ENCODE peak calls at places on chromosomes 4 and X, in six cellular contexts. N is GM12878, T is HepG2, S is K562, H is GM12892, D is H1. A is an unnamed sample.

GRCh38 chr4:125306112-125306511 is 8.6 kb upstream of the FAT4 start:
- DNase-seq in N (no peak), T (no peak), S (no peak), H (no peak), D (no peak), A (no peak)

GRCh38 chrX:1521459-1521956 is 15.5 kb downstream of the P2RY8 start:
- DNase-seq in N (peak), T (peak), S (no peak), H (peak), D (peak), A (no peak)

GRCh38 chr4:6119507-6120020 is 80.8 kb downstream of the JAKMIP1 start:
- DNase-seq in N (no peak), T (no peak), S (no peak), H (no peak), D (no peak), A (no peak)

GRCh38 chrX:153063315-153063714 is 7.0 kb downstream of the PNMA3 start:
- DNase-seq in N (no peak), T (peak), S (no peak), H (no peak), D (no peak), A (no peak)

GRCh38 chr4:149521611-149522010 is 294.0 kb downstream of the IQCM start:
- DNase-seq in N (no peak), T (no peak), S (no peak), H (no peak), D (no peak), A (no peak)

GRCh38 chrX:14528629-14529287 is 578 bp upstream of the GLRA2 start:
- DNase-seq in N (peak), T (peak), S (peak), H (peak), D (peak), A (peak)

GRCh38 chr4:54027311-54027710 is 37.1 kb downstream of the CHIC2 start:
- DNase-seq in N (no peak), T (no peak), S (no peak), H (no peak), D (no peak), A (no peak)

GRCh38 chr4:121189811-121190210 is 25.7 kb upstream of the TNIP3 start:
- DNase-seq in N (peak), T (no peak), S (no peak), H (no peak), D (no peak), A (no peak)

GRCh38 chr4:8414377-8414776 is 26.1 kb downstream of the ACOX3 start:
- DNase-seq in N (no peak), T (no peak), S (no peak), H (no peak), D (no peak), A (no peak)

GRCh38 chrX:149760965-149761364 is 12.9 kb upstream of the HSFX1 start:
- DNase-seq in N (no peak), T (no peak), S (no peak), H (no peak), D (no peak), A (no peak)

GRCh38 chr4:19254476-19254875 is 997.2 kb upstream of the SLIT2 start:
- DNase-seq in N (no peak), T (no peak), S (no peak), H (no peak), D (no peak), A (no peak)

GRCh38 chr4:127012549-127012948 is 620.2 kb upstream of the INTU start:
- DNase-seq in N (no peak), T (no peak), S (no peak), H (no peak), D (no peak), A (no peak)

GRCh38 chr4:69830529-69831269 is 29.2 kb downstream of the SULT1E1 start:
- DNase-seq in N (no peak), T (peak), S (no peak), H (no peak), D (no peak), A (no peak)

GRCh38 chr4:123397276-123398150 is 918 bp downstream of the SPRY1 start:
- DNase-seq in N (no peak), T (peak), S (peak), H (no peak), D (no peak), A (no peak)

GRCh38 chrX:47198026-47198686 is 4.5 kb downstream of the UBA1 start:
- DNase-seq in N (no peak), T (no peak), S (no peak), H (no peak), D (no peak), A (no peak)

GRCh38 chrX:74525116-74525515 is 89.3 kb downstream of the RLIM start:
- DNase-seq in N (no peak), T (no peak), S (no peak), H (no peak), D (no peak), A (no peak)

GRCh38 chr4:102091656-102092055 is 253.6 kb downstream of the SLC39A8 start:
- DNase-seq in N (no peak), T (no peak), S (no peak), H (no peak), D (no peak), A (no peak)

GRCh38 chrX:137749282-137749681 is 183.4 kb downstream of the ZIC3 start:
- DNase-seq in N (no peak), T (no peak), S (no peak), H (no peak), D (no peak), A (no peak)

GRCh38 chr4:121129606-121130346 is 34.3 kb downstream of the TNIP3 start:
- DNase-seq in N (no peak), T (no peak), S (no peak), H (no peak), D (no peak), A (no peak)

GRCh38 chrX:118802857-118803256 is 20.8 kb upstream of the ZCCHC12 start:
- DNase-seq in N (no peak), T (no peak), S (peak), H (no peak), D (no peak), A (no peak)

GRCh38 chr4:181745933-181746627 is 497.1 kb upstream of the TENM3 start:
- DNase-seq in N (no peak), T (no peak), S (no peak), H (no peak), D (no peak), A (no peak)

GRCh38 chrX:154409222-154409871 is at the start of gene DNASE1L1:
- DNase-seq in N (no peak), T (peak), S (peak), H (peak), D (peak), A (no peak)

GRCh38 chr4:177726111-177726510 is 283.9 kb upstream of the AGA start:
- DNase-seq in N (no peak), T (peak), S (no peak), H (no peak), D (no peak), A (no peak)

GRCh38 chr4:145956288-145956890 is 17.8 kb upstream of the ZNF827 start:
- DNase-seq in N (no peak), T (peak), S (peak), H (no peak), D (no peak), A (no peak)

GRCh38 chrX:40759374-40759773 is 24.0 kb upstream of the MED14 start:
- DNase-seq in N (no peak), T (no peak), S (no peak), H (no peak), D (no peak), A (no peak)

DNA sequence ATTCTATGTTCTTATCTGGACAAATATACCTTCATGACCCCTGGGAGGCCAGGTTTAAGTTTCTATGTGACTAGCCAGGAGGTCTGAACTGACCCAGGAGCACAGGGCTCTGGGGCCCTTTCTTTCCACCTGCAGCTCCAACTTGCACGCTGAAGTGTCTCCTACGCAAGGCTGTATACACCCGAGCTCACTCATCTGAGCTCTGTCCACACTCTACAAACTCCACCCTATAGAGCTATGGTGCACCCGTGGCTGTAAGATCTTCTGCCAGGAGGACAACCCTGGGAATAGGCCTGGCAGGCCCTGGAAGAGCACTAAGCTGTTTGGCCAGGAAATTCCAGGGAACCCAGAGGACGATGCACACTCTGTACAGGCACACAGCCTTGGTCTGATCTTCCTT is 60.6 kb upstream of the ATOH1 start:
- DNase-seq in N (no peak), T (no peak), S (no peak), H (no peak), D (no peak), A (no peak)
- TF ChIP-seq POLR2A in N (no peak), T (no peak), S (no peak), H (no peak), D (no peak), A (no peak)

GRCh38 chrX:10231461-10231860 is 74.7 kb downstream of the CLCN4 start:
- DNase-seq in N (no peak), T (no peak), S (no peak), H (no peak), D (no peak), A (no peak)

GRCh38 chrX:10233696-10234095 is 76.9 kb downstream of the CLCN4 start:
- DNase-seq in N (no peak), T (no peak), S (no peak), H (no peak), D (no peak), A (no peak)

GRCh38 chrX:10230222-10230621 is 73.4 kb downstream of the CLCN4 start:
- DNase-seq in N (no peak), T (no peak), S (no peak), H (no peak), D (no peak), A (no peak)

GRCh38 chrX:10235851-10236250 is 79.1 kb downstream of the CLCN4 start:
- DNase-seq in N (no peak), T (peak), S (no peak), H (no peak), D (no peak), A (no peak)

GRCh38 chrX:10233173-10233572 is 76.4 kb downstream of the CLCN4 start:
- DNase-seq in N (no peak), T (no peak), S (no peak), H (no peak), D (no peak), A (no peak)
- TF ChIP-seq TAF1 in N (no peak), T (no peak), S (no peak), H (no peak), D (no peak), A (no peak)

GRCh38 chr4:973431-974397 is at the start of gene DGKQ:
- DNase-seq in N (no peak), T (peak), S (peak), H (peak), D (no peak), A (peak)
- TF ChIP-seq POLR2A in N (peak), T (no peak), S (peak), H (no peak), D (no peak), A (no peak)

GRCh38 chrX:27968891-27969290 is 12.4 kb downstream of the DCAF8L1 start:
- DNase-seq in N (no peak), T (no peak), S (no peak), H (no peak), D (no peak), A (no peak)

GRCh38 chrX:27966492-27966891 is 14.8 kb downstream of the DCAF8L1 start:
- DNase-seq in N (no peak), T (no peak), S (no peak), H (no peak), D (no peak), A (no peak)

GRCh38 chrX:27966955-27967354 is 14.3 kb downstream of the DCAF8L1 start:
- DNase-seq in N (no peak), T (no peak), S (no peak), H (no peak), D (no peak), A (no peak)

DNA sequence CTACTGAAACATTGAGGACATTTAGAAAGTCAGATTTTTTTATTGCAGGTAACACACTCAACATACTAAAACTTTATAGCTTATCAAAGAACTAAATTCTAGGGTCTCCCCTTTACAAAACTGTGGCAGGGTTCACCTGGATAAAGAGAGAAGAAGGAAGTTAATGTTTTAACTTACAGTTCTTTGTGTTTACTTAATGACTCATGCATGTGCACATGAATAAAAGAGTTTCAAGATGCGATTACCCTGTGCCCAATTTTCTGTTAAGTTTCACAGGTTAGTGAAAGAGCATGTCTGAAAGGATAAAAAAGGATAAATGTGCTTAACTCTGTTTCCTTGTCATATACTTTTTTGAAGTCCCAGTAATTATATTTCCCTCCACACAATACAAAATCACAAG is 16.8 kb downstream of the DCAF8L1 start:
- DNase-seq in N (no peak), T (no peak), S (no peak), H (no peak), D (no peak), A (no peak)
- TF ChIP-seq TAF1 in N (no peak), T (no peak), S (no peak), H (no peak), D (no peak), A (no peak)

DNA sequence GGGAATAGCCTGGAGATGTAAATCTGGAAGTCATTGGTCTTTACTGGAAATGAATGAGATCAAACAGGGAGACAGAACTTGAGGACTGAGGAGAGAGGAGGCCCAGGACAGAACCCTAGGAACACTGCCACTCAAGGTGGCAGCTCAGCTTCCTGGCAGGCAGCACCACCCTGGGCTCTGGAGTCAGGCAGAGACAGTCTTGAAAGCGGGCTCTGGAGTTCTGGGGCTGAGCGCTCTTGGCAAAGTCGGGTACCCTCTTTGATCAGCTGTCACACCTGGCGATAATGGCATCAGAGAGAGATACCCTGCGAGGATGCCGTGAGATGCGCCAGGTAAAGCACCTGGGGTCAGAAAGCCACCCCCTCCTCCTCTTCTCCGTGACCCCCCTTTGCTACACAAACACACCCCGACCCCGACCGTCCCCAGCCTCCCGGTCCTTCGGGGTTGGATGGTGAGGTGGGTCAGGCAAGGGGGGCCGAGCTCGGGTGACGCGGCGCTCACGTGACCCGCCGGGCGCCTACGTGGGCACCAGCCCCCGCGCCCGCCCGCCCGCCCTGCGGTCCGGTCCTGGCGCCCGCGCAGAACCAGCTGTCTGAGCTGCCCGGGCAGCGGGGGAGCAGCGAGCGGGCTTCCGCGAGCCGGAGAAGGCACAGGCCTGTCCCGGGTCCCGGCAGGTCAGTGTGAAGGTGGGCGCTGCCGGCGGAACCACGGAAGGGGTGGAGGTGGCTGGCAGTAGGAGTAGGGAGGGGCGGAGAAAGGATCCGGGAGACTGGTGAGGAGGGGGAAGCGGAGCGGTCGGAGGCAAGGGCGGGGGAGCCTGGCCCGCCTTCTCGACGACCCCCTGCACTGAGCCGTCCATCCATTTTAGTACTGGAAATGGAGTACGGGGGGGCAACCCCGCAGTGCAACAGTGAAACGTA is at the start of gene TCEAL3:
- DNase-seq in N (no peak), T (no peak), S (no peak), H (no peak), D (no peak), A (no peak)
- TF ChIP-seq POLR2A in N (peak), T (no peak), S (no peak), H (no peak), D (no peak), A (no peak)

DNA sequence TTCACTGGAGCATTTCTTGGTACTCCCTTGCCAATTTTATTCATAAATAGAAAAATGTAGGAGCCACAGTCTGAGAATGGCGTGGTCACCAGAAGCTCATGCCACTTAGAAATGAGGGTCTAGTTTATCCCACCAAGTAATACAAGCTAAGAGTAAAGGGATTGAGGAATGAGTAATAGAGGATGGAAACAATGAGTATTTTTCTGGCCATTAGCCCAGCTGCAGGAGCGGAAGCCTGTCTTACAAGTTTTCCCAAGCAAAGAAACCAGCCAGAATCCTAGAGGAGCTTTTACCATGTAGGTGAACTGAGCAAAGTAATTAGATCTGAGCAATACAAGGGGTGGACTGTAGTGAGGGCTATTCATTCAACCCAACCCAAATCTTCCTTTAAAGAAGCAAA is 160.7 kb upstream of the NPY2R start:
- DNase-seq in N (no peak), T (no peak), S (no peak), H (no peak), D (no peak), A (no peak)
- TF ChIP-seq TAF1 in N (no peak), T (no peak), S (no peak), H (no peak), D (no peak), A (no peak)

A was measured in GM12891.